ENCODE peak calls at places on chromosome 20, in ten cellular contexts. One of them, this sample, is unnamed. For H3K9me3, the result is how much of the 10 kb centered on the place peaks cover.

GRCh38 chr20:53582574-53583351 is 10.9 kb downstream of the ZNF217 start:
- DNase-seq in K562: no peak
- DNase-seq in heart left ventricle: no peak
- DNase-seq in IMR-90: peak
- DNase-seq in ovary: peak
- DNase-seq in Peyer's patch: no peak
- DNase-seq in uterus: peak
- DNase-seq in adrenal gland: no peak
- DNase-seq in gastrocnemius medialis: peak
- DNase-seq in HCT116: no peak
- DNase-seq in this sample: no peak

GRCh38 chr20:43460830-43461200 is 3.1 kb downstream of the SRSF6 start:
- DNase-seq in ovary: no peak
- DNase-seq in gastrocnemius medialis: no peak
- DNase-seq in Peyer's patch: no peak
- DNase-seq in IMR-90: no peak
- DNase-seq in K562: no peak
- DNase-seq in uterus: no peak
- DNase-seq in heart left ventricle: no peak
- DNase-seq in adrenal gland: no peak
- DNase-seq in HCT116: no peak
- DNase-seq in this sample: no peak

GRCh38 chr20:47999166-47999565 is 213.9 kb upstream of the SULF2 start:
- DNase-seq in IMR-90: no peak
- DNase-seq in adrenal gland: no peak
- DNase-seq in Peyer's patch: no peak
- DNase-seq in ovary: no peak
- DNase-seq in HCT116: no peak
- DNase-seq in K562: no peak
- DNase-seq in gastrocnemius medialis: no peak
- DNase-seq in heart left ventricle: no peak
- DNase-seq in uterus: no peak
- DNase-seq in this sample: no peak

GRCh38 chr20:2507875-2508630 is 662 bp downstream of the ZNF343 start:
- DNase-seq in IMR-90: peak
- DNase-seq in uterus: no peak
- DNase-seq in HCT116: no peak
- DNase-seq in Peyer's patch: no peak
- DNase-seq in adrenal gland: no peak
- DNase-seq in ovary: no peak
- DNase-seq in K562: peak
- DNase-seq in gastrocnemius medialis: no peak
- DNase-seq in heart left ventricle: peak
- DNase-seq in this sample: peak

GRCh38 chr20:51636123-51636522 is 93.6 kb upstream of the NFATC2 start:
- DNase-seq in uterus: no peak
- DNase-seq in HCT116: peak
- DNase-seq in gastrocnemius medialis: no peak
- DNase-seq in K562: no peak
- DNase-seq in heart left ventricle: no peak
- DNase-seq in adrenal gland: no peak
- DNase-seq in Peyer's patch: no peak
- DNase-seq in ovary: no peak
- DNase-seq in IMR-90: no peak
- DNase-seq in this sample: no peak

GRCh38 chr20:44199877-44200276 is 10.7 kb downstream of the OSER1 start:
- DNase-seq in uterus: no peak
- DNase-seq in heart left ventricle: no peak
- DNase-seq in ovary: no peak
- DNase-seq in Peyer's patch: no peak
- DNase-seq in IMR-90: no peak
- DNase-seq in adrenal gland: no peak
- DNase-seq in K562: no peak
- DNase-seq in gastrocnemius medialis: no peak
- DNase-seq in HCT116: no peak
- DNase-seq in this sample: no peak

GRCh38 chr20:60787264-60787663 is 464.8 kb upstream of the CDH4 start:
- DNase-seq in heart left ventricle: no peak
- DNase-seq in ovary: no peak
- DNase-seq in K562: no peak
- DNase-seq in adrenal gland: no peak
- DNase-seq in uterus: no peak
- DNase-seq in Peyer's patch: no peak
- DNase-seq in HCT116: no peak
- DNase-seq in gastrocnemius medialis: no peak
- DNase-seq in IMR-90: no peak
- DNase-seq in this sample: no peak

GRCh38 chr20:15818651-15819071 is 754.6 kb downstream of the KIF16B start:
- DNase-seq in IMR-90: no peak
- DNase-seq in Peyer's patch: no peak
- DNase-seq in uterus: no peak
- DNase-seq in K562: no peak
- DNase-seq in gastrocnemius medialis: no peak
- DNase-seq in adrenal gland: no peak
- DNase-seq in heart left ventricle: no peak
- DNase-seq in HCT116: no peak
- DNase-seq in ovary: no peak
- DNase-seq in this sample: no peak

GRCh38 chr20:56178219-56178618 is 70.3 kb upstream of the MC3R start:
- DNase-seq in K562: no peak
- DNase-seq in Peyer's patch: no peak
- DNase-seq in IMR-90: no peak
- DNase-seq in adrenal gland: no peak
- DNase-seq in HCT116: no peak
- DNase-seq in ovary: no peak
- DNase-seq in uterus: no peak
- DNase-seq in gastrocnemius medialis: no peak
- DNase-seq in heart left ventricle: no peak
- DNase-seq in this sample: no peak

GRCh38 chr20:56181593-56181992 is 66.9 kb upstream of the MC3R start:
- DNase-seq in HCT116: no peak
- DNase-seq in adrenal gland: no peak
- DNase-seq in uterus: no peak
- DNase-seq in Peyer's patch: no peak
- DNase-seq in K562: no peak
- DNase-seq in ovary: no peak
- DNase-seq in heart left ventricle: no peak
- DNase-seq in IMR-90: no peak
- DNase-seq in gastrocnemius medialis: no peak
- DNase-seq in this sample: no peak

GRCh38 chr20:56174416-56174815 is 74.1 kb upstream of the MC3R start:
- DNase-seq in heart left ventricle: no peak
- DNase-seq in adrenal gland: no peak
- DNase-seq in Peyer's patch: no peak
- DNase-seq in IMR-90: no peak
- DNase-seq in ovary: no peak
- DNase-seq in uterus: no peak
- DNase-seq in gastrocnemius medialis: no peak
- DNase-seq in HCT116: no peak
- DNase-seq in K562: no peak
- DNase-seq in this sample: no peak

GRCh38 chr20:56175884-56176283 is 72.6 kb upstream of the MC3R start:
- DNase-seq in adrenal gland: no peak
- DNase-seq in gastrocnemius medialis: no peak
- DNase-seq in uterus: no peak
- DNase-seq in heart left ventricle: no peak
- DNase-seq in Peyer's patch: no peak
- DNase-seq in K562: no peak
- DNase-seq in HCT116: no peak
- DNase-seq in IMR-90: no peak
- DNase-seq in ovary: no peak
- DNase-seq in this sample: no peak

GRCh38 chr20:56179051-56179450 is 69.5 kb upstream of the MC3R start:
- DNase-seq in HCT116: no peak
- DNase-seq in heart left ventricle: no peak
- DNase-seq in adrenal gland: no peak
- DNase-seq in gastrocnemius medialis: no peak
- DNase-seq in uterus: no peak
- DNase-seq in IMR-90: no peak
- DNase-seq in ovary: no peak
- DNase-seq in K562: no peak
- DNase-seq in Peyer's patch: no peak
- DNase-seq in this sample: no peak
- H3K9me3 ChIP-seq in HCT116: under half
- H3K9me3 ChIP-seq in heart left ventricle: under half
- H3K9me3 ChIP-seq in adrenal gland: under half
- H3K9me3 ChIP-seq in gastrocnemius medialis: under half
- H3K9me3 ChIP-seq in uterus: under half
- H3K9me3 ChIP-seq in IMR-90: under half
- H3K9me3 ChIP-seq in ovary: under half
- H3K9me3 ChIP-seq in K562: under half
- H3K9me3 ChIP-seq in Peyer's patch: under half
- H3K9me3 ChIP-seq in this sample: under half

GRCh38 chr20:32451682-32452461 is 93.7 kb downstream of the ASXL1 start:
- DNase-seq in gastrocnemius medialis: no peak
- DNase-seq in Peyer's patch: no peak
- DNase-seq in adrenal gland: no peak
- DNase-seq in uterus: no peak
- DNase-seq in K562: no peak
- DNase-seq in heart left ventricle: no peak
- DNase-seq in IMR-90: no peak
- DNase-seq in ovary: no peak
- DNase-seq in HCT116: no peak
- DNase-seq in this sample: no peak

GRCh38 chr20:32454164-32455145 is 96.3 kb downstream of the ASXL1 start:
- DNase-seq in Peyer's patch: no peak
- DNase-seq in ovary: no peak
- DNase-seq in K562: no peak
- DNase-seq in adrenal gland: no peak
- DNase-seq in gastrocnemius medialis: no peak
- DNase-seq in uterus: no peak
- DNase-seq in HCT116: no peak
- DNase-seq in heart left ventricle: no peak
- DNase-seq in IMR-90: no peak
- DNase-seq in this sample: no peak

GRCh38 chr20:32455171-32455900 is 97.2 kb downstream of the ASXL1 start:
- DNase-seq in K562: no peak
- DNase-seq in Peyer's patch: no peak
- DNase-seq in adrenal gland: no peak
- DNase-seq in ovary: no peak
- DNase-seq in IMR-90: no peak
- DNase-seq in HCT116: no peak
- DNase-seq in heart left ventricle: no peak
- DNase-seq in uterus: no peak
- DNase-seq in gastrocnemius medialis: no peak
- DNase-seq in this sample: no peak

GRCh38 chr20:32452776-32453466 is 94.8 kb downstream of the ASXL1 start:
- DNase-seq in gastrocnemius medialis: no peak
- DNase-seq in uterus: no peak
- DNase-seq in heart left ventricle: no peak
- DNase-seq in K562: no peak
- DNase-seq in adrenal gland: no peak
- DNase-seq in ovary: no peak
- DNase-seq in Peyer's patch: no peak
- DNase-seq in IMR-90: no peak
- DNase-seq in HCT116: no peak
- DNase-seq in this sample: no peak

GRCh38 chr20:32453467-32454163 is 95.5 kb downstream of the ASXL1 start:
- DNase-seq in IMR-90: no peak
- DNase-seq in K562: no peak
- DNase-seq in heart left ventricle: no peak
- DNase-seq in adrenal gland: no peak
- DNase-seq in uterus: no peak
- DNase-seq in ovary: no peak
- DNase-seq in gastrocnemius medialis: no peak
- DNase-seq in Peyer's patch: no peak
- DNase-seq in HCT116: no peak
- DNase-seq in this sample: no peak
- TF ChIP-seq POLR2A in IMR-90: no peak
- TF ChIP-seq POLR2A in K562: no peak
- TF ChIP-seq POLR2A in heart left ventricle: no peak
- TF ChIP-seq POLR2A in adrenal gland: no peak
- TF ChIP-seq POLR2A in uterus: no peak
- TF ChIP-seq POLR2A in ovary: no peak
- TF ChIP-seq POLR2A in gastrocnemius medialis: no peak
- TF ChIP-seq POLR2A in Peyer's patch: no peak
- TF ChIP-seq POLR2A in HCT116: no peak
- TF ChIP-seq POLR2A in this sample: no peak

DNA sequence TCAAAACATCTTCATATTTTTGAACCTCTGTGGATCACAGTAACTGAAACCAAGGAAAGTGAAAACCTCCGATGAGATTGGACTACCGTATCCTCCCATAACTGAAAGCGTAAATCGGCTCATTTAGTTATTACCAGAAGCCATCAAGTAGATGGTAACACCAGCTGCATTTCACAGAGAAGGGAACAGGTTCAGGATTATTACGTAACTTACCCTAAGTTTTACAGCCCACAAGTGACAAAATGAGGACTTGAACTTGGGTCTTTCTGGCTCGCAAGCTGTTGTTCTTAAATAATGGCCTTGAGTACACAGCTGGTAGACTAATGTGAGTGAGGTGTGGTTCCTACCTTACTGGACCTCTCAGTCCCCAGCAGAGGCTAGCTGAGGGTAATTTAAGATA is 37.9 kb upstream of the CBLN4 start:
- DNase-seq in Peyer's patch: no peak
- DNase-seq in IMR-90: no peak
- DNase-seq in K562: no peak
- DNase-seq in heart left ventricle: no peak
- DNase-seq in adrenal gland: no peak
- DNase-seq in gastrocnemius medialis: no peak
- DNase-seq in HCT116: no peak
- DNase-seq in ovary: no peak
- DNase-seq in uterus: no peak
- DNase-seq in this sample: no peak
- H3K9me3 ChIP-seq in Peyer's patch: under half
- H3K9me3 ChIP-seq in IMR-90: under half
- H3K9me3 ChIP-seq in K562: under half
- H3K9me3 ChIP-seq in heart left ventricle: under half
- H3K9me3 ChIP-seq in adrenal gland: under half
- H3K9me3 ChIP-seq in gastrocnemius medialis: under half
- H3K9me3 ChIP-seq in HCT116: under half
- H3K9me3 ChIP-seq in ovary: under half
- H3K9me3 ChIP-seq in uterus: under half
- H3K9me3 ChIP-seq in this sample: under half

GRCh38 chr20:63291811-63292210 is 1.2 kb upstream of the COL20A1 start:
- DNase-seq in HCT116: no peak
- DNase-seq in heart left ventricle: no peak
- DNase-seq in Peyer's patch: no peak
- DNase-seq in IMR-90: no peak
- DNase-seq in K562: no peak
- DNase-seq in uterus: no peak
- DNase-seq in adrenal gland: no peak
- DNase-seq in ovary: no peak
- DNase-seq in gastrocnemius medialis: no peak
- DNase-seq in this sample: no peak

GRCh38 chr20:63289311-63290135 is 3.5 kb upstream of the COL20A1 start:
- DNase-seq in uterus: no peak
- DNase-seq in Peyer's patch: no peak
- DNase-seq in heart left ventricle: no peak
- DNase-seq in gastrocnemius medialis: no peak
- DNase-seq in K562: no peak
- DNase-seq in ovary: no peak
- DNase-seq in IMR-90: no peak
- DNase-seq in adrenal gland: no peak
- DNase-seq in HCT116: no peak
- DNase-seq in this sample: no peak

GRCh38 chr20:63290677-63291472 is 2.1 kb upstream of the COL20A1 start:
- DNase-seq in Peyer's patch: peak
- DNase-seq in ovary: no peak
- DNase-seq in gastrocnemius medialis: no peak
- DNase-seq in uterus: no peak
- DNase-seq in HCT116: peak
- DNase-seq in IMR-90: peak
- DNase-seq in adrenal gland: peak
- DNase-seq in K562: peak
- DNase-seq in heart left ventricle: no peak
- DNase-seq in this sample: no peak

GRCh38 chr20:63288581-63289251 is 4.3 kb upstream of the COL20A1 start:
- DNase-seq in HCT116: no peak
- DNase-seq in ovary: no peak
- DNase-seq in K562: no peak
- DNase-seq in heart left ventricle: no peak
- DNase-seq in Peyer's patch: no peak
- DNase-seq in IMR-90: no peak
- DNase-seq in gastrocnemius medialis: no peak
- DNase-seq in uterus: no peak
- DNase-seq in adrenal gland: no peak
- DNase-seq in this sample: no peak

DNA sequence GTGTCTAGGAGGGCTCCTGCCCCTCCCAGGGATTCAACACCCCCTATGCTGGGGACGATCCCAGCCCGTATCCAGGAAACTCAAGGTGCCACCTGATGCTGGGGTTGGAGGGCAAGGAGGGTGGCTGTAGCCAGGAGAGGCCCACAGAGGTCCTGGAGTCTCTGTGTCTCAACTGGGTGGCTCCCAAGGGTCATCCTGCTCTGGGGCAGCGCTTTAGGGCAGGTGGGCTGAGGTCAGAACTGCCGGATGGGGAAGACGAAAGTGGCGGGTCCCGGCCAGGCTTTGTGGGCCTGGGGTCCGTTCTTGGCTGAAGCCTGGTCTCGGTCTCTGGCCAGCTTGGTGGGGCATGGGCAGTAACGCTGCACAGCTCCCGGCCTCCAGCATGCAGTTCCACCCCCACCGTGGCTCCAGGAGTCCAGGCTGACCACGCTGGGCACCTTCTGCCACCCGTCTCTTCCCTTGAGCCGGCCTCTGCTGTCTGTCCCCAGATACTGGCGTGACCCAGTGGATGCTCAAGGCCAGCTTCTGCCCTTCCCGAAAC is 2.8 kb upstream of the COL20A1 start:
- DNase-seq in gastrocnemius medialis: no peak
- DNase-seq in ovary: no peak
- DNase-seq in IMR-90: no peak
- DNase-seq in Peyer's patch: no peak
- DNase-seq in adrenal gland: no peak
- DNase-seq in uterus: no peak
- DNase-seq in HCT116: no peak
- DNase-seq in heart left ventricle: no peak
- DNase-seq in K562: no peak
- DNase-seq in this sample: no peak
- TF ChIP-seq POLR2A in gastrocnemius medialis: no peak
- TF ChIP-seq POLR2A in ovary: no peak
- TF ChIP-seq POLR2A in IMR-90: no peak
- TF ChIP-seq POLR2A in Peyer's patch: no peak
- TF ChIP-seq POLR2A in adrenal gland: no peak
- TF ChIP-seq POLR2A in uterus: no peak
- TF ChIP-seq POLR2A in HCT116: no peak
- TF ChIP-seq POLR2A in heart left ventricle: no peak
- TF ChIP-seq POLR2A in K562: no peak
- TF ChIP-seq POLR2A in this sample: no peak